ENCODE peak calls at places on chromosomes 7 and 10, in eight cellular contexts. X, Z, G, P, U, J, C and E are unnamed samples.

GRCh38 chr10:127762925-127763324 is 25.9 kb downstream of the FOXI2 start:
- DNase-seq in X (no peak), Z (no peak), G (no peak), P (no peak), U (no peak), J (no peak), C (no peak), E (no peak)

GRCh38 chr7:148397985-148398384 is 192.6 kb upstream of the C7orf33 start:
- DNase-seq in X (no peak), Z (no peak), G (no peak), P (no peak), U (no peak), J (no peak), C (no peak), E (no peak)

GRCh38 chr7:82050792-82051191 is 280.9 kb upstream of the HGF start:
- DNase-seq in X (no peak), Z (no peak), G (no peak), P (peak; percentile 73), U (no peak), J (no peak), C (peak; percentile 80), E (no peak)

GRCh38 chr10:121330528-121330927 is 267.7 kb downstream of the FGFR2 start:
- DNase-seq in X (no peak), Z (no peak), G (no peak), P (no peak), U (no peak), J (no peak), C (no peak), E (no peak)

GRCh38 chr10:117112220-117112619 is 25.9 kb downstream of the VAX1 start:
- DNase-seq in X (no peak), Z (no peak), G (no peak), P (peak; percentile 29), U (no peak), J (no peak), C (no peak), E (no peak)

GRCh38 chr10:124721295-124722052 is 22.7 kb downstream of the FAM53B start:
- DNase-seq in X (no peak), Z (no peak), G (no peak), P (no peak), U (no peak), J (peak; percentile 60), C (no peak), E (no peak)

GRCh38 chr7:138500892-138501291 is 40.8 kb downstream of the TRIM24 start:
- DNase-seq in X (no peak), Z (no peak), G (no peak), P (peak; percentile 6), U (no peak), J (no peak), C (no peak), E (no peak)

GRCh38 chr7:111090834-111091233 is at the start of gene LRRN3:
- DNase-seq in X (no peak), Z (no peak), G (peak; percentile 82), P (peak; percentile 71), U (peak; percentile 40), J (no peak), C (peak; percentile 89), E (peak; percentile 57)

GRCh38 chr10:114811769-114812353 is 9.7 kb upstream of the FHIP2A start:
- DNase-seq in X (no peak), Z (no peak), G (no peak), P (no peak), U (no peak), J (no peak), C (no peak), E (no peak)

GRCh38 chr7:38834357-38834756 is 74.6 kb downstream of the VPS41 start:
- DNase-seq in X (no peak), Z (no peak), G (no peak), P (no peak), U (no peak), J (no peak), C (no peak), E (no peak)

GRCh38 chr10:107873007-107873406 is 708.5 kb upstream of the SORCS1 start:
- DNase-seq in X (no peak), Z (no peak), G (no peak), P (no peak), U (no peak), J (no peak), C (no peak), E (no peak)

GRCh38 chr10:131669838-131670237 is 231.0 kb upstream of the PPP2R2D start:
- DNase-seq in X (no peak), Z (no peak), G (no peak), P (no peak), U (no peak), J (no peak), C (no peak), E (no peak)

GRCh38 chr10:132044803-132045202 is 20.9 kb upstream of the JAKMIP3 start:
- DNase-seq in X (no peak), Z (no peak), G (no peak), P (no peak), U (no peak), J (no peak), C (no peak), E (no peak)